ENCODE peak calls at places on chromosomes 12 and 14, in five cellular contexts. G is left ventricle myocardium inferior, Z is tibial nerve, K is GM12865, O is Caco-2. U is an unnamed sample.

GRCh38 chr14:68873379-68873778 is 80.5 kb upstream of the ZFP36L1 start:
- DNase-seq in G (no peak), Z (no peak), K (no peak), O (no peak), U (peak; percentile 56)

GRCh38 chr14:38210168-38210567 is 2.5 kb downstream of the SSTR1 start:
- DNase-seq in G (no peak), Z (no peak), K (no peak), O (no peak), U (peak; percentile 35)

GRCh38 chr12:2291182-2291832 is 238.5 kb downstream of the CACNA1C start:
- DNase-seq in G (no peak), Z (no peak), K (peak; percentile 78), O (peak; percentile 50), U (peak; percentile 14)

GRCh38 chr12:48525332-48525731 is at the start of gene OR8S1:
- DNase-seq in G (no peak), Z (no peak), K (no peak), O (no peak), U (no peak)

GRCh38 chr12:31117203-31118011 is 43.7 kb downstream of the DDX11 start:
- DNase-seq in G (no peak), Z (peak; percentile 25), K (peak; percentile 45), O (no peak), U (peak; percentile 48)

GRCh38 chr12:109583733-109584132 is 10.1 kb downstream of the MVK start:
- DNase-seq in G (no peak), Z (no peak), K (no peak), O (no peak), U (no peak)

GRCh38 chr14:68020999-68021663 is 201.6 kb downstream of the RAD51B start:
- DNase-seq in G (no peak), Z (no peak), K (peak; percentile 66), O (no peak), U (no peak)

GRCh38 chr14:52043690-52044089 is 25.2 kb downstream of the NID2 start:
- DNase-seq in G (no peak), Z (no peak), K (peak; percentile 39), O (peak; percentile 50), U (peak; percentile 49)

GRCh38 chr12:89225808-89226368 is 126.4 kb downstream of the DUSP6 start:
- DNase-seq in G (no peak), Z (peak; percentile 8), K (peak; percentile 57), O (peak; percentile 53), U (peak; percentile 100)

GRCh38 chr12:127293507-127294310 is 973.3 kb upstream of the TMEM132C start:
- DNase-seq in G (peak; percentile 30), Z (peak; percentile 55), K (peak; percentile 52), O (peak; percentile 44), U (peak; percentile 81)

GRCh38 chr14:67971627-67972625 is 152.3 kb downstream of the RAD51B start:
- DNase-seq in G (no peak), Z (no peak), K (no peak), O (no peak), U (peak; percentile 86)

GRCh38 chr14:66359500-66359899 is 126.7 kb upstream of the CCDC196 start:
- DNase-seq in G (no peak), Z (no peak), K (peak; percentile 74), O (no peak), U (peak; percentile 71)

GRCh38 chr12:123063535-123063934 is 83.1 kb downstream of the ARL6IP4 start:
- DNase-seq in G (no peak), Z (no peak), K (peak; percentile 39), O (no peak), U (no peak)

GRCh38 chr12:81021834-81022233 is 56.0 kb upstream of the ACSS3 start:
- DNase-seq in G (no peak), Z (no peak), K (no peak), O (no peak), U (no peak)

GRCh38 chr14:68583527-68584275 is 209.2 kb downstream of the ZFP36L1 start:
- DNase-seq in G (no peak), Z (no peak), K (no peak), O (no peak), U (no peak)

GRCh38 chr12:133037207-133038005 is at the start of gene ZNF84:
- DNase-seq in G (peak; percentile 95), Z (peak; percentile 88), K (peak; percentile 99), O (peak; percentile 96), U (peak; percentile 98)

GRCh38 chr14:56487090-56487667 is 92.4 kb upstream of the TMEM260 start:
- DNase-seq in G (no peak), Z (no peak), K (no peak), O (no peak), U (peak; percentile 41)

GRCh38 chr12:86193931-86194330 is 62.3 kb downstream of the MGAT4C start:
- DNase-seq in G (no peak), Z (no peak), K (no peak), O (no peak), U (peak; percentile 55)

GRCh38 chr12:25014961-25015360 is 66.1 kb upstream of the BCAT1 start:
- DNase-seq in G (no peak), Z (no peak), K (no peak), O (no peak), U (peak; percentile 32)

GRCh38 chr12:50006754-50007442 is 18.4 kb downstream of the RACGAP1 start:
- DNase-seq in G (no peak), Z (no peak), K (no peak), O (no peak), U (peak; percentile 21)

GRCh38 chr12:69633061-69633460 is 22.4 kb upstream of the LRRC10 start:
- DNase-seq in G (no peak), Z (no peak), K (no peak), O (no peak), U (peak; percentile 19)
- TF ChIP-seq CTCF in G (no peak), Z (no peak), K (peak; percentile 14), O (no peak), U (no peak)

GRCh38 chr12:69291278-69291593 is 51.9 kb downstream of the CPSF6 start:
- DNase-seq in G (no peak), Z (no peak), K (no peak), O (no peak), U (no peak)
- TF ChIP-seq CTCF in G (peak; percentile 7), Z (no peak), K (no peak), O (no peak), U (no peak)

GRCh38 chr14:83004456-83005006 is 1470.9 kb upstream of the SEL1L start:
- DNase-seq in G (no peak), Z (no peak), K (no peak), O (no peak), U (no peak)

GRCh38 chr14:82999802-83000201 is 1466.1 kb upstream of the SEL1L start:
- DNase-seq in G (no peak), Z (no peak), K (no peak), O (no peak), U (peak; percentile 17)
- TF ChIP-seq CTCF in G (peak; percentile 27), Z (peak; percentile 8), K (no peak), O (no peak), U (peak; percentile 47)

GRCh38 chr12:130286741-130287140 is 50.9 kb upstream of the PIWIL1 start:
- DNase-seq in G (no peak), Z (no peak), K (no peak), O (no peak), U (no peak)
- TF ChIP-seq CTCF in G (no peak), Z (no peak), K (no peak), O (no peak), U (no peak)

GRCh38 chr12:47376937-47377336 is 297.2 kb upstream of the AMIGO2 start:
- DNase-seq in G (no peak), Z (no peak), K (no peak), O (no peak), U (peak; percentile 25)

GRCh38 chr12:47378907-47379306 is 299.1 kb upstream of the AMIGO2 start:
- DNase-seq in G (no peak), Z (no peak), K (no peak), O (no peak), U (no peak)

GRCh38 chr12:47378222-47378582 is 298.4 kb upstream of the AMIGO2 start:
- DNase-seq in G (no peak), Z (no peak), K (no peak), O (no peak), U (no peak)

GRCh38 chr12:47373554-47374150 is 293.9 kb upstream of the AMIGO2 start:
- DNase-seq in G (no peak), Z (no peak), K (no peak), O (no peak), U (no peak)

DNA sequence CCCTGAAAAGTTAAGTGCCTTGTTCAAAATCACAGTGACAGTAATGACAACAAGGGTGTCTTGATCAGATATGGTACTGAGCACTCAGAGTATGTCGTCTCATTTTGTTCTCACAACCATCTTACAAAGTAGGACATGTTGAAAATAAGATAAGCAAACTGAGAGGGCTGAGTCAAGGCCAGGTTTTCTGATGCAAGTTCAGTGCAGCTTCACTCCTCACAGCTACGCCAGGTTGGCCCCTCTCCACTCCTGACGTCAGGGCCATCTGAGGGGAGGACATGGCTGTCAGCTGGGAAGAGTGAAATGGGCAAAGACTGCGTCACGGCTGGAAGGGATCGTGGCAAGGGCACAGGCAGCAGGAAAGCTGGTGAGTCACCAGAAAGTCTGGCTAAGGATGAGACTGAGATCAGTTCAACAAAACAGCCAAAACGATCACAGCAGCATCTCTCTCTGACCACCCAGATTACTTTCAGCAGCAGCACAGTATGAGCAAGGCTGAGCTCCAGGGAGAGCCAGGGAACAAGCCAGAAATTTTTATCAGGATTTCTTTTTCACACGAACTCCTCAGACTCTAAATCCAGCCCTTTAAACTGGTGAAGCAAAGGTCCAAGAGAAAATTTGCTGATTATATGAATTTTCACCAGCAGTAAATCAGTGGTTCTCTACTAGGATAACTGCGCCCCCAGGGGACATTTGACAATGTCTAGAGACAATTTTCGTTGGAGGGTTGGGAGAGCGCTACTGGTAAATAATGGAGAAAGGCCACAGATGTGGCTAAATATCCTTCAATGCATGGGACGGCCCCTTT is 297.9 kb upstream of the AMIGO2 start:
- DNase-seq in G (peak; percentile 96), Z (peak; percentile 61), K (no peak), O (no peak), U (peak; percentile 86)
- TF ChIP-seq CTCF in G (no peak), Z (no peak), K (no peak), O (no peak), U (no peak)

GRCh38 chr14:21300892-21301291 is 21.0 kb downstream of the RPGRIP1 start:
- DNase-seq in G (peak; percentile 24), Z (no peak), K (peak; percentile 28), O (no peak), U (peak; percentile 11)
- TF ChIP-seq CTCF in G (peak; percentile 22), Z (peak; percentile 18), K (no peak), O (peak; percentile 35), U (no peak)

U was measured in epithelial cell of esophagus.